ENCODE peak calls at places on chromosomes 6 and 20, in six cellular contexts. N is hepatocyte, Y is A549, B is MM.1S, O is GM23248, Z is neural progenitor cell. H is an unnamed sample.

GRCh38 chr6:90068835-90069478 is 174.7 kb downstream of the GJA10 start:
- DNase-seq in Y (no peak), N (no peak), B (no peak), Z (no peak), O (no peak), H (no peak)

GRCh38 chr6:84771732-84772131 is 7.3 kb upstream of the TBX18 start:
- DNase-seq in B (no peak), N (no peak), Y (peak; percentile 41), O (peak; percentile 34), Z (peak; percentile 59), H (no peak)

GRCh38 chr20:22402550-22402949 is 181.8 kb downstream of the FOXA2 start:
- DNase-seq in Y (no peak), O (no peak), Z (peak; percentile 16), N (no peak), B (no peak), H (no peak)

GRCh38 chr6:124684621-124685020 is 277.6 kb upstream of the RNF217 start:
- DNase-seq in O (no peak), B (no peak), Z (no peak), Y (no peak), N (no peak), H (peak; percentile 5)

GRCh38 chr6:140988780-140989179 is 1143.9 kb upstream of the GJE1 start:
- DNase-seq in Y (no peak), N (no peak), B (no peak), O (no peak), Z (no peak), H (no peak)

GRCh38 chr6:53795254-53795701 is 473 bp downstream of the LRRC1 start:
- DNase-seq in O (no peak), Z (no peak), B (peak; percentile 25), N (no peak), Y (no peak), H (peak; percentile 54)

GRCh38 chr20:61300741-61301140 is 48.7 kb downstream of the CDH4 start:
- DNase-seq in O (no peak), Z (peak; percentile 30), N (no peak), Y (no peak), B (no peak), H (no peak)

GRCh38 chr6:108714012-108714773 is 134.0 kb upstream of the ARMC2 start:
- DNase-seq in Y (no peak), O (peak; percentile 77), N (no peak), B (no peak), Z (no peak), H (no peak)

GRCh38 chr20:2984956-2985661 is 58.3 kb upstream of the GNRH2 start:
- DNase-seq in N (peak; percentile 9), Y (no peak), Z (no peak), B (no peak), O (peak; percentile 83), H (no peak)

GRCh38 chr6:52647199-52647598 is 23.7 kb upstream of the TMEM14A start:
- DNase-seq in O (peak; percentile 87), Y (no peak), B (no peak), N (no peak), Z (no peak), H (no peak)

GRCh38 chr6:108651781-108652227 is 91.1 kb downstream of the FOXO3 start:
- DNase-seq in B (no peak), Y (no peak), O (peak; percentile 89), N (no peak), Z (no peak), H (no peak)

GRCh38 chr20:1764136-1765033 is 106.8 kb upstream of the SIRPG start:
- DNase-seq in N (peak; percentile 84), Z (peak; percentile 80), B (peak; percentile 81), O (peak; percentile 88), Y (peak; percentile 85), H (peak; percentile 89)

GRCh38 chr20:41168281-41169183 is 31.2 kb downstream of the PLCG1 start:
- DNase-seq in B (no peak), O (no peak), Y (no peak), N (no peak), Z (no peak), H (no peak)

GRCh38 chr20:59222239-59222981 is 58.8 kb downstream of the ZNF831 start:
- DNase-seq in B (peak; percentile 66), N (peak; percentile 91), Y (peak; percentile 77), O (peak; percentile 86), Z (peak; percentile 90), H (peak; percentile 85)

GRCh38 chr6:3260772-3261517 is 2.2 kb downstream of the PSMG4 start:
- DNase-seq in Y (no peak), O (peak; percentile 24), N (no peak), Z (no peak), B (no peak), H (no peak)

GRCh38 chr6:113642714-113643442 is 214.3 kb upstream of the MARCKS start:
- DNase-seq in O (peak; percentile 8), Y (peak; percentile 90), N (peak; percentile 94), B (peak; percentile 45), Z (no peak), H (peak; percentile 27)

GRCh38 chr6:70398783-70399730 is 14.3 kb upstream of the FAM135A start:
- DNase-seq in O (peak; percentile 56), N (peak; percentile 84), Y (peak; percentile 92), B (no peak), Z (no peak), H (no peak)

GRCh38 chr6:70396163-70396562 is 17.1 kb upstream of the FAM135A start:
- DNase-seq in Z (no peak), Y (no peak), O (no peak), B (no peak), N (no peak), H (no peak)

GRCh38 chr6:70394518-70395300 is 18.6 kb upstream of the FAM135A start:
- DNase-seq in N (peak; percentile 42), O (no peak), B (no peak), Y (no peak), Z (no peak), H (peak; percentile 27)

GRCh38 chr6:70395301-70395672 is 18.0 kb upstream of the FAM135A start:
- DNase-seq in O (no peak), Y (no peak), B (no peak), N (no peak), Z (no peak), H (peak; percentile 28)

GRCh38 chr6:70396796-70397729 is 16.2 kb upstream of the FAM135A start:
- DNase-seq in Z (no peak), O (no peak), Y (no peak), B (no peak), N (no peak), H (no peak)
- H3K4me2 ChIP-seq in Z (no peak overlapping the region), O (no peak overlapping the region), Y (peak overlapping the region; percentile 97), B (no peak overlapping the region), N (peak overlapping the region; percentile 9), H (no peak overlapping the region)

DNA sequence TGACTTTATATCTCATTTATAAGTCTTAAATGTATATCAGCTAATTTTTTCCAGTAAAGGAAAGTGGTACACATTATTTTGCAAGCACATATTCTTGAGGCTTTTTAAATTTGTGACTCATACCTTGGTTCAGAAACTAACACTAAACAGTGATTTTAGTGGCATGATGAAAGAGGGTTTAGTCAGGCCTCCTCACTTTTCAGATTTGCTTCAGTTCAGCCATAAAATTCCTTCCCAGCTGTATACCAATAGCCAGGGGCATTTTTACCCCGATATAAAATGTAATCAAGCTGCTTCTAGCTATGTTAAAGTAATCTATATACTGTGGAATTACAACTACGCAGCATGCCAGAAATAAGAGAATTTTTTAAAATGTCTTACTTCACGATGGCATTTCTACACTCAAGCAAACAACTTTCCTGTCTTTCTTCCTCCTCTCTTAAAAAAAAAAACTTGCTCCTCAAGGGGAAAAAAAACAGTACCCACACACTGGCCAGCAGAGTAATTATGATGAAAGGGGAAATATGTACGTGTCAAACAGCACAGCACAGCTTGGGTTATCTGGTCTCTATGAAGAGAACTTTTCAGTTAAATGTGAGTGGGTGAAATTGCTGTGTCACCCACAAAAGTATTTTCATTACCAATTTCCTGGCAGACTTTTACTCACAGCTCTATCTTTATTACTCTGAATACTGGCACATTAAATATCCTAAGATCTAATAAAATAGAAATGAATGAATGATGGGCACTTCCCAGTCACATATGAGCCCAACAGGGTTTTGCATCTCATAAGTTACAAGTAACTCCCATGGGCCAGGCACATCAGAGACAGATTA is 244.8 kb upstream of the TENT5A start:
- DNase-seq in Y (no peak), N (peak; percentile 32), O (peak; percentile 94), Z (no peak), B (no peak), H (no peak)
- H3K4me2 ChIP-seq in Y (peak overlapping the region; percentile 50), N (peak overlapping the region; percentile 34), O (peak overlapping the region; percentile 83), Z (no peak overlapping the region), B (no peak overlapping the region), H (no peak overlapping the region)

GRCh38 chr20:47325242-47325641 is 31.3 kb downstream of the ZMYND8 start:
- DNase-seq in N (no peak), O (no peak), B (no peak), Y (no peak), Z (no peak), H (no peak)
- H3K4me2 ChIP-seq in N (no peak overlapping the region), O (no peak overlapping the region), B (no peak overlapping the region), Y (no peak overlapping the region), Z (no peak overlapping the region), H (no peak overlapping the region)

GRCh38 chr6:112307707-112308106 is 39.4 kb upstream of the RFPL4B start:
- DNase-seq in N (no peak), Z (no peak), Y (no peak), O (no peak), B (no peak), H (no peak)
- H3K4me2 ChIP-seq in N (no peak overlapping the region), Z (no peak overlapping the region), Y (no peak overlapping the region), O (no peak overlapping the region), B (no peak overlapping the region), H (no peak overlapping the region)

GRCh38 chr6:130132286-130132701 is 90.5 kb downstream of the SAMD3 start:
- DNase-seq in N (no peak), O (no peak), Y (no peak), Z (no peak), B (no peak), H (no peak)

GRCh38 chr6:130134594-130134993 is 88.2 kb downstream of the SAMD3 start:
- DNase-seq in Z (no peak), O (no peak), B (no peak), Y (no peak), N (peak; percentile 15), H (no peak)

GRCh38 chr6:130127195-130127594 is 95.6 kb downstream of the SAMD3 start:
- DNase-seq in B (no peak), Z (no peak), O (no peak), N (no peak), Y (no peak), H (no peak)

DNA sequence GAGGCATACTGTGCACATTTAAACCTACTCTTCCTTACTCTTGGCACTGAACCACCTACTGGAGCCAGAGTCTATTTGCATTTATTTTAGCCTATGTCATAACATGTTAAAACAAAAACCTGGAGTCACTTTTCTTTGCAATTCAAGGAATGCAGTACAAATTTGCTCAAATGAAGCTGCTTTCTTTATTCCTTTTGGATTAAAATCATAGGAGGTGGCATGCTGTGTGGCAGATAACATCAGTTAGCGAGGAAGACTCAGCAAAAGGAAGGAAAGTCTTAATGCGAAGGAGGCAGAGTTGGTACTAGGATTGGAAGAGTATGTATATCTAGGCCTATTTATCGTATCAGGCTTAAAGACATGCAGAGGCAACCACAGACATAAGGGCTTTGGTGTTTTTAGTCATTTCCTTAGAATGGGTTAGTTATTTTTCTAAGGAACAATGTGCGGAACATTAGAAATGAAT is 92.9 kb downstream of the SAMD3 start:
- DNase-seq in B (no peak), Z (no peak), Y (no peak), O (no peak), N (no peak), H (no peak)
- H3K4me2 ChIP-seq in B (no peak overlapping the region), Z (no peak overlapping the region), Y (no peak overlapping the region), O (no peak overlapping the region), N (no peak overlapping the region), H (no peak overlapping the region)

H was measured in GM23338.